ENCODE peak calls at places on chromosome 13, in eight cellular contexts. K, G, S, R, Y, H, N and T are unnamed samples.

GRCh38 chr13:98478134-98479129 is 98.5 kb downstream of the STK24 start:
- DNase-seq in S (peak), G (no peak), R (peak), H (no peak), K (no peak), N (no peak), Y (no peak), T (peak)

GRCh38 chr13:40240293-40240692 is 426.1 kb downstream of the FOXO1 start:
- DNase-seq in S (no peak), H (no peak), Y (no peak), R (no peak), K (no peak), N (no peak), G (no peak), T (no peak)

GRCh38 chr13:99992376-99992775 is 10.8 kb downstream of the ZIC2 start:
- DNase-seq in Y (no peak), H (no peak), K (no peak), R (no peak), N (no peak), G (no peak), S (no peak), T (no peak)

GRCh38 chr13:28468520-28468915 is 26.4 kb downstream of the FLT1 start:
- DNase-seq in R (no peak), K (no peak), H (no peak), Y (no peak), G (no peak), N (no peak), S (no peak), T (no peak)

GRCh38 chr13:113513761-113514160 is 23.2 kb upstream of the DCUN1D2 start:
- DNase-seq in N (no peak), Y (no peak), K (no peak), H (no peak), G (no peak), R (no peak), S (no peak), T (no peak)

GRCh38 chr13:107864543-107865460 is 350.5 kb downstream of the LIG4 start:
- DNase-seq in K (no peak), H (no peak), G (peak), S (peak), Y (no peak), N (peak), R (peak), T (peak)

GRCh38 chr13:89966524-89966923 is 1381.0 kb upstream of the MIR17HG start:
- DNase-seq in R (no peak), G (no peak), K (no peak), Y (no peak), N (no peak), S (no peak), H (no peak), T (no peak)

GRCh38 chr13:29382021-29382420 is 213.5 kb downstream of the SLC7A1 start:
- DNase-seq in H (no peak), G (no peak), K (no peak), N (no peak), R (no peak), Y (no peak), S (no peak), T (no peak)

GRCh38 chr13:19910336-19911072 is 47.1 kb upstream of the ZMYM5 start:
- DNase-seq in G (no peak), R (no peak), H (no peak), K (no peak), N (no peak), S (peak), Y (no peak), T (peak)

GRCh38 chr13:114174529-114174941 is 4.5 kb upstream of the CFAP97D2 start:
- DNase-seq in R (no peak), N (no peak), H (no peak), Y (no peak), K (no peak), G (no peak), S (no peak), T (no peak)

GRCh38 chr13:74838096-74838495 is 643.9 kb downstream of the TBC1D4 start:
- DNase-seq in Y (no peak), H (no peak), S (no peak), K (no peak), R (no peak), G (no peak), N (no peak), T (no peak)

GRCh38 chr13:111404746-111405145 is 84.3 kb downstream of the TEX29 start:
- DNase-seq in N (no peak), H (no peak), S (no peak), R (no peak), Y (no peak), G (no peak), K (no peak), T (no peak)

GRCh38 chr13:26628706-26629105 is 71.2 kb downstream of the WASF3 start:
- DNase-seq in Y (no peak), G (peak), N (no peak), R (peak), S (peak), H (no peak), K (no peak), T (no peak)

GRCh38 chr13:47822036-47822435 is 179.0 kb downstream of the SUCLA2 start:
- DNase-seq in R (no peak), G (no peak), S (no peak), H (no peak), K (no peak), Y (no peak), N (no peak), T (no peak)

GRCh38 chr13:74027161-74027779 is 106.9 kb downstream of the KLF12 start:
- DNase-seq in G (no peak), S (no peak), R (no peak), H (no peak), N (no peak), K (no peak), Y (no peak), T (no peak)

GRCh38 chr13:42320375-42320787 is 48.4 kb downstream of the AKAP11 start:
- DNase-seq in K (no peak), Y (no peak), H (no peak), G (no peak), R (no peak), S (no peak), N (no peak), T (no peak)

GRCh38 chr13:40221460-40222201 is 444.8 kb downstream of the FOXO1 start:
- DNase-seq in R (peak), K (no peak), Y (peak), H (no peak), S (peak), G (peak), N (no peak), T (peak)

GRCh38 chr13:50529154-50529882 is 314.2 kb downstream of the DLEU7 start:
- DNase-seq in Y (no peak), S (peak), G (peak), K (peak), H (peak), N (no peak), R (no peak), T (peak)

GRCh38 chr13:42803563-42804212 is 22.3 kb downstream of the FAM216B start:
- DNase-seq in R (no peak), N (no peak), K (no peak), Y (no peak), H (no peak), G (no peak), S (no peak), T (no peak)

GRCh38 chr13:97385854-97386253 is 48.1 kb upstream of the RAP2A start:
- DNase-seq in Y (no peak), N (no peak), G (no peak), R (no peak), S (peak), H (no peak), K (no peak), T (no peak)

GRCh38 chr13:19088416-19088815 is 93.2 kb downstream of the TUBA3C start:
- DNase-seq in H (no peak), Y (no peak), S (no peak), R (no peak), G (no peak), K (no peak), N (no peak), T (no peak)

GRCh38 chr13:43085545-43085944 is 62.2 kb downstream of the DNAJC15 start:
- DNase-seq in R (no peak), N (no peak), G (peak), Y (no peak), K (no peak), S (peak), H (no peak), T (no peak)

GRCh38 chr13:113782472-113782871 is 23.4 kb downstream of the TMEM255B start:
- DNase-seq in N (no peak), Y (no peak), R (no peak), G (no peak), K (no peak), H (no peak), S (no peak), T (no peak)

GRCh38 chr13:20714563-20715339 is 11.3 kb downstream of the IL17D start:
- DNase-seq in H (no peak), S (peak), K (no peak), Y (no peak), R (no peak), N (no peak), G (peak), T (no peak)

GRCh38 chr13:98672947-98673545 is 79.4 kb downstream of the SLC15A1 start:
- DNase-seq in G (peak), S (peak), H (peak), N (peak), K (no peak), Y (peak), R (peak), T (peak)

GRCh38 chr13:23983671-23984070 is 86.4 kb upstream of the C1QTNF9B start:
- DNase-seq in Y (no peak), H (no peak), N (no peak), R (no peak), K (no peak), S (no peak), G (no peak), T (no peak)

GRCh38 chr13:79393564-79394249 is 12.3 kb downstream of the RBM26 start:
- DNase-seq in Y (no peak), K (no peak), G (peak), H (peak), N (no peak), R (peak), S (no peak), T (no peak)

GRCh38 chr13:79485014-79485441 is 4.1 kb downstream of the NDFIP2 start:
- DNase-seq in N (no peak), Y (no peak), H (no peak), G (peak), S (peak), K (no peak), R (no peak), T (peak)

GRCh38 chr13:110047511-110047910 is 259.4 kb downstream of the COL4A1 start:
- DNase-seq in G (peak), Y (no peak), R (no peak), K (no peak), N (no peak), S (peak), H (no peak), T (peak)

GRCh38 chr13:73365240-73365639 is 306.4 kb downstream of the KLF5 start:
- DNase-seq in K (no peak), Y (no peak), N (no peak), S (no peak), H (peak), G (peak), R (no peak), T (no peak)

GRCh38 chr13:100673831-100674362 is 698 bp downstream of the TMTC4 start:
- DNase-seq in H (peak), G (peak), K (peak), S (peak), R (peak), N (peak), Y (peak), T (peak)

GRCh38 chr13:83827338-83827737 is 54.9 kb downstream of the SLITRK1 start:
- DNase-seq in R (no peak), Y (no peak), N (no peak), G (no peak), H (no peak), S (peak), K (no peak), T (no peak)